ENCODE peak calls at places on chromosomes 1 and 21, in nine cellular contexts. T is Panc1, B is AG10803, A is lower lobe of right lung, U is hepatocyte, D is GM12865, I is foreskin fibroblast, J is tibial artery, V is pancreas. H is an unnamed sample.

GRCh38 chr1:159598196-159598595 is 10.6 kb downstream of the APCS start:
- DNase-seq in V (no peak), D (no peak), J (no peak), I (peak; percentile 16), U (no peak), A (no peak), B (peak; percentile 98), T (no peak), H (no peak)

GRCh38 chr1:227161470-227161869 is 156.8 kb downstream of the CDC42BPA start:
- DNase-seq in I (no peak), D (no peak), U (no peak), J (no peak), V (no peak), B (no peak), T (no peak), A (no peak), H (no peak)

GRCh38 chr1:229430761-229431269 is 3.1 kb downstream of the ACTA1 start:
- DNase-seq in V (peak; percentile 44), D (peak; percentile 30), T (no peak), J (peak; percentile 53), I (peak; percentile 71), A (peak; percentile 70), U (peak; percentile 79), B (peak; percentile 33), H (peak; percentile 85)

GRCh38 chr1:56442456-56442855 is 136.9 kb downstream of the PLPP3 start:
- DNase-seq in A (no peak), T (no peak), I (no peak), B (no peak), V (no peak), D (no peak), U (no peak), J (no peak), H (no peak)

GRCh38 chr1:102628008-102628736 is 480.1 kb downstream of the COL11A1 start:
- DNase-seq in T (no peak), D (no peak), U (peak; percentile 20), B (no peak), A (no peak), V (no peak), I (no peak), J (no peak), H (no peak)

GRCh38 chr21:45114072-45114471 is 39.7 kb downstream of the ADARB1 start:
- DNase-seq in B (no peak), J (no peak), T (no peak), U (no peak), I (no peak), D (no peak), A (no peak), V (no peak), H (no peak)

GRCh38 chr1:204842892-204843291 is 27.8 kb upstream of the NFASC start:
- DNase-seq in A (no peak), T (no peak), J (no peak), U (peak; percentile 77), D (no peak), I (peak; percentile 11), B (peak; percentile 38), V (no peak), H (no peak)

GRCh38 chr21:45153358-45154318 is 79.3 kb downstream of the ADARB1 start:
- DNase-seq in D (no peak), I (peak; percentile 12), V (no peak), J (no peak), A (no peak), B (peak; percentile 80), T (no peak), U (no peak), H (no peak)

GRCh38 chr1:100538935-100539835 is 1.2 kb downstream of the GPR88 start:
- DNase-seq in A (peak; percentile 56), V (peak; percentile 44), T (no peak), D (no peak), I (peak; percentile 41), U (peak; percentile 22), J (no peak), B (no peak), H (no peak)

GRCh38 chr1:54378884-54379445 is 27.2 kb downstream of the SSBP3 start:
- DNase-seq in I (no peak), B (no peak), D (no peak), U (no peak), T (no peak), V (no peak), J (no peak), A (no peak), H (no peak)

GRCh38 chr1:221025391-221026355 is 146.4 kb downstream of the HLX start:
- DNase-seq in T (no peak), V (peak; percentile 12), B (peak; percentile 13), D (no peak), J (no peak), U (no peak), A (no peak), I (peak; percentile 44), H (no peak)

GRCh38 chr1:25523512-25523911 is 19.9 kb upstream of the LDLRAP1 start:
- DNase-seq in J (no peak), D (peak; percentile 35), T (no peak), I (no peak), U (no peak), A (no peak), B (no peak), V (no peak), H (no peak)
- TF ChIP-seq CTCF in J (no peak), D (peak; percentile 42), T (no peak), I (no peak), U (no peak), A (no peak), B (no peak), V (no peak), H (no peak)

DNA sequence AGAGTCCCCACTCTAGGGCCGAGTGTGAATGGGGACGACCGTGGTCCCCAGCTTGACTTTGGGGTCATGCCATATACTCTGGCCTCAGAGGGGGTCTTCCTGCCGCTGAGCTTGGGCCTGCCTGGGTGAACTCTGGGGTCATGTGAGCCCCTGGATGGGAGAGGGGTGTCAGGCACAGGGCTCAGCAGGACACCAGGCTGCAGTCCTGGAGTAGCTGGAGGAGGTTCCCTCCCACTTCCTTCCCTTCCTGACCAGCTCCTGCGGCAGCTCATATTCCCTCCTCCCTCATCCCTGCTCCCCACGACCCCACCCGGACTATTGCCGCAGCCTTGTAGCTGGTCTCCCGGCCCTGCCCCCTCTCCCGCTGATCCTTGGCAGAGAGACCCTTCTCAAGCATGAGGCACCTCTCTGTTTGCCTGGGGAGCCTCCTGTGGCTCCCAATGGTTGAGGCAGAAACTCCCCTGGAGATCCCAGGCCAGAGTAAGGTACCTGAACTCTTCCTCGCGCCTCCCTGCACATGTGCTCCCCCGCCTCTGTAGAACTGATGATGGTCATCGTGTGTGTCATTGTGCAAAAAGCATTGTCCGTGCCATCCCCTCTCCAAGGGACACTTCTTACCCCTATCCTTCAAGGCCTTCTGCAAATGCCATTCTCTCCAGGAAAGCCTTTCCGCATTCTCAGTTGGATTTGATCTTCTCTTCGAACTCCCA is 1.8 kb downstream of the TNFRSF1B start:
- DNase-seq in A (no peak), J (no peak), U (no peak), V (no peak), B (no peak), T (no peak), D (no peak), I (no peak), H (no peak)
- H3K4me3 ChIP-seq in A (peak overlapping the region; percentile 92), J (peak overlapping the region; percentile 72), U (no peak overlapping the region), V (no peak overlapping the region), B (peak overlapping the region; percentile 62), T (no peak overlapping the region), D (peak overlapping the region; percentile 62), I (no peak overlapping the region), H (peak overlapping the region; percentile 78)

DNA sequence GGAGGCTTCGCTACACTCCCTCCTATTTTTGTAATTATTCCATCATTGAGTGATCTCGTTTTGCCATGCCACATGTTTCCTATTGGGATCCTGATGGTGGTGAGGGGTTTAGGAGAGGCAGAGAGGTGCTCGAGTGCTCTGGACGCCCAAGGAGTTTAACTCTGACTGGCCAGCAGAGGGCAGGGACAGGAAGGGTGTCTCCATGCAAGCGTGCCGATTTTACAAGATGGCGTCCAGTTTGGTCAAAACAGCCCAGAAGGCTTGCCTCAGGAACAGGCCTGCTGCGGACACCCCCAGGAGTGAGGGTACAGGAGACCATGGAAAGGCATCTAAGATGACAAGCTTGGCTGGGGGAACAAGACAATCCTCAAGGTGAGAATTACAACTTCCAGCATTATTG is 33.8 kb upstream of the KCNE2 start:
- DNase-seq in T (no peak), I (no peak), V (no peak), J (no peak), A (no peak), B (no peak), D (no peak), U (no peak), H (no peak)
- TF ChIP-seq CTCF in T (no peak), I (no peak), V (no peak), J (no peak), A (no peak), B (no peak), D (no peak), U (no peak), H (no peak)

GRCh38 chr1:172531412-172531811 is 1.5 kb upstream of the SUCO start:
- DNase-seq in I (no peak), D (no peak), A (no peak), T (no peak), V (no peak), U (no peak), J (no peak), B (no peak), H (no peak)
- H3K4me3 ChIP-seq in I (peak overlapping the region; percentile 89), D (peak overlapping the region; percentile 86), A (peak overlapping the region; percentile 87), T (peak overlapping the region; percentile 97), V (no peak overlapping the region), U (peak overlapping the region; percentile 45), J (peak overlapping the region; percentile 96), B (peak overlapping the region; percentile 86), H (peak overlapping the region; percentile 99)

GRCh38 chr1:212269306-212269705 is 15.9 kb upstream of the PPP2R5A start:
- DNase-seq in U (no peak), T (no peak), V (no peak), A (no peak), I (no peak), D (no peak), J (no peak), B (no peak), H (no peak)
- TF ChIP-seq CTCF in U (no peak), T (no peak), V (no peak), A (no peak), I (no peak), D (no peak), J (no peak), B (no peak), H (no peak)